ENCODE peak calls at places on chromosomes 7 and 10, in four cellular contexts. V is GM12891, H is HepG2, X is H1. N is an unnamed sample.
A peak's percentile ranks its signal among the peaks of the same experiment; 100 is the strongest.

GRCh38 chr7:74026406-74027123 is 1.4 kb upstream of the ELN start:
- DNase-seq in H (peak; percentile 24), X (peak; percentile 97), V (peak; percentile 83), N (peak; percentile 77)

GRCh38 chr10:127813290-127813689 is 76.3 kb downstream of the FOXI2 start:
- DNase-seq in X (no peak), V (no peak), H (no peak), N (no peak)

GRCh38 chr10:8054498-8055407 is at the start of gene GATA3:
- DNase-seq in H (no peak), X (peak; percentile 75), V (peak; percentile 75), N (no peak)

GRCh38 chr10:19750972-19751371 is 65.3 kb upstream of the PLXDC2 start:
- DNase-seq in H (no peak), X (no peak), V (no peak), N (no peak)

GRCh38 chr7:92925876-92926696 is 89.7 kb upstream of the CDK6 start:
- DNase-seq in V (no peak), H (peak; percentile 70), X (peak; percentile 65), N (no peak)

GRCh38 chr10:132932461-132933307 is 9.7 kb downstream of the CFAP46 start:
- DNase-seq in V (no peak), X (no peak), H (no peak), N (no peak)

GRCh38 chr10:52758406-52758805 is 14.2 kb downstream of the MBL2 start:
- DNase-seq in X (peak; percentile 8), V (no peak), H (no peak), N (no peak)

GRCh38 chr10:45500798-45501197 is 126.8 kb downstream of the ALOX5 start:
- DNase-seq in H (no peak), V (no peak), X (no peak), N (no peak)

GRCh38 chr10:1706711-1707110 is 30.6 kb downstream of the ADARB2 start:
- DNase-seq in V (peak; percentile 35), H (no peak), X (no peak), N (no peak)

GRCh38 chr10:125153693-125154490 is 6.5 kb downstream of the CTBP2 start:
- DNase-seq in X (no peak), H (no peak), V (no peak), N (no peak)

GRCh38 chr10:49029666-49030065 is 85.7 kb downstream of the VSTM4 start:
- DNase-seq in V (no peak), X (no peak), H (no peak), N (no peak)

GRCh38 chr7:82335927-82336326 is 107.7 kb downstream of the CACNA2D1 start:
- DNase-seq in V (no peak), X (no peak), H (no peak), N (no peak)

GRCh38 chr10:112779025-112779765 is 170.9 kb upstream of the TCF7L2 start:
- DNase-seq in X (peak; percentile 7), H (no peak), V (no peak), N (no peak)

GRCh38 chr7:2104107-2104710 is 128.5 kb downstream of the MAD1L1 start:
- DNase-seq in H (peak; percentile 51), X (peak; percentile 88), V (peak; percentile 88), N (peak; percentile 88)

DNA sequence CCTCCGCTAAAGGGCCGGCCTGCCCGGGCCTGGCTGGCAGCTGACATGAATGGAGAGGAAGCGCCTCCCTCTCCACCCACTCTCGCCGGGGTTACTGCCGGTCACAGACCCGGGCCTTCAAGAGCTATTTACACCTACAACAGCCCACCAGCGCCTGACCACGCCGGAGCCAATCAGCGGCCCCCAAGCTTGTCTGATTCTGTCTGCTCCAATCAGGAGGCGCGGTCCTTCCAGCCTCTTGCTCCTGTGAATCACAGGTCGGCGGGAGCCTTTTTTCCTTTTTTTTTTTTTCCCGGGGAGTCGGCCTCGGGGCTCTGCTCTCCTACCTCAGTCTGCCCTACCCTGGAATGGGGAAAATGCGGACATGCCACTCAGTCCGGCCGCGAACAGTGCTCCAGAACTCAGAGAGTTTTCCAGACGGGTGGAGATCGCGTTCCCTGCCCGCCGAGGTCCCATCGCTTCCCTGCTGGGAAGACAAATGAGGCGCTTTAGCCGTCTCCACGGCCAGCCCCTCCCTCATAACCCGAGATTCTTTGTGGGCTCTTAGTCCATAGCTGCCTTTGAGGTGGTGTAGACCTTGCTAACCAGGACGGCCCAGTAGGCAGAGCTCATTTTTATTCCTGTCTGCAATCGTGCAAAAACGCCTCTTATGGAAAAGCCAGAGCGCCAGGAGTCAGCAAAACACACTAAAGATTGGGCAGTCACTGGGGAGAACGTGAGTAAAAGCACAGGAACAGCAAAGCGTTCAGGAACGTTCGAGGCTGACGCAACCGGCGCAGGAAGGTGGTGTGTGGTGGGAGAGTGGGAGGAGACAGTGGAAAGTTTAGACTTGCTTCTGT is 26.5 kb downstream of the SCD start:
- DNase-seq in H (peak; percentile 99), X (peak; percentile 91), V (peak; percentile 77), N (peak; percentile 85)
- TF ChIP-seq POLR2AphosphoS5 in H (peak; percentile 71), X (no peak), V (no peak), N (peak; percentile 20)

DNA sequence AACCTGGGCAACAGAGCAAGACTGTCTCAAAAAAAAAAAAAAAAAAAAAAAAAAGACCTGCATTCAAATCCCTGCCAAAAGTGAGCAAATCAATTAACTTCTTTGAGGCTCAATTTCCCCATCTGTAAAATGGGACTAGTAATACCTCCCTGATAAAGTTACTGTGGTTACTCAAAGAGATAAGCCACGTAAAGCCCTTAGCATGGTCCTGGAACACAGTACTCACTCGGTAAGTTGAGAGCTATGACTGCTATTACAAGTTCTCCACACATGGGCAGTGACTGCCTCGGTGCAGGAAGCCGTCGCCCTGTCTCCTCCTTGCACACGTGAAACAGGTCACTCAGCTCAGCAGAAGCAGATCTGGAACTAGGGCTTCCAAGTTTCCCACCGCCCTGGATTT is 37.9 kb downstream of the DDIT4 start:
- DNase-seq in X (no peak), H (no peak), V (no peak), N (no peak)
- TF ChIP-seq POLR2A in X (no peak), H (no peak), V (no peak), N (no peak)

GRCh38 chr7:106927541-106927940 is 62.5 kb downstream of the PIK3CG start:
- DNase-seq in H (no peak), V (no peak), X (no peak), N (no peak)
- TF ChIP-seq TAF1 in H (no peak), V (no peak), X (no peak), N (no peak)

DNA sequence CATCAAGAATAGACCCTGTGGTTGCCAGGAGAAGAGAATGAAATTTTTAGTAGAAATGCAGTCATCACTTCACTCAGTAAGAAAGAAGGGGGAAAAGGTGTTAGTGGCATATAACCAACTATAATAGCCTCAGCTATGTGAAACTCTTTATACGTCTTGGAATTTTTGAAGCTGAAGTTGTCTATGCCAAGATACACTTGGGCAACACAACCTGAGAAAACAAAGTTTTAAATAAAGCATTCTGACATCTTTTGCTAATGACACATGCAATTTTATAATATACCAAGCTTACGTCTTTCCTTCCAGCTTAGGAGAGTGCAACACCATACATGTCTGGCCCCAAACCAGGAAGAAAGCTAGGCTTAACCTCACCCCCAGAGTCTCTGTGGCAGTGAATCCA is 40.8 kb upstream of the ZNF438 start:
- DNase-seq in H (no peak), X (no peak), V (no peak), N (no peak)
- TF ChIP-seq POLR2AphosphoS5 in H (no peak), X (no peak), V (no peak), N (no peak)

DNA sequence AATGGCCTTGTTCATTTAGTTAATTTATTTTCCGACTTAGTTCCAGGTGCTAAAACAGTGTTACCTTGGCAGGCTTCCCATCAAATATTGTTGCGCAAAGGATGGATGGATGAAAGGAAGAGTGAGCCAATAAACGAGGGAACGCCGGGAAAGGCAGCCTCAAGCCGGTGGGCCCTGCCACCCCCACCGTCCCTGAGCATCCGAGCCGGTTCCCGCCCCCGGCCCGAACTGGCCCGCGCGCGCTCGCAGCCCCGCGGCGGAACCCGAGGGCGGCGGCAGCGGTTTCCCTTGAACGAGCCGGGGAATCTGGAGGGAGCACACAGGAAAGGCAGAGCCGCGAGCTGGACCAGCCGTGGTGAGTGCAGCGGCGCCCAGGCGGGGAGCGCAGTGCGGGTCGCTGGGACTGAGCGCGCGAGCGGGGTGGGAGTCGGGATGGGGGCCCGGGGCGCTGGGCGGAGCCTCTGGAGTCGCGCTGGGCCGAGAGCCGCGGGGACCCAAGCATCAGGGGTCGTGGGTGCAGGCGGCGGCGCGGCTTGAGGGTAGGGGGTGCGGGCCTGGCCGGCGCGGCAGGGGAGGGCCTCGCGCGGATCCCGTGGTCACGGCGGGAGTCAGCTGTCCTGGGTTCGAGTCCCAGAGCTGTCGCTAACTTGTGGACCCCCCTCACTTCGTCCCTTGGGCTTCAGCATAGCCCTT is at the start of gene AGK:
- DNase-seq in V (peak; percentile 76), X (peak; percentile 88), H (peak; percentile 53), N (peak; percentile 73)
- TF ChIP-seq POLR2A in V (peak; percentile 91), X (peak; percentile 89), H (peak; percentile 95), N (peak; percentile 96)

GRCh38 chr7:151058766-151059361 is 525 bp upstream of the SLC4A2 start:
- DNase-seq in H (no peak), V (no peak), X (peak; percentile 62), N (no peak)
- TF ChIP-seq TAF1 in H (no peak), V (no peak), X (no peak), N (no peak)

GRCh38 chr7:159113056-159113455 is 31.6 kb downstream of the VIPR2 start:
- DNase-seq in H (no peak), X (no peak), V (no peak), N (no peak)

GRCh38 chr7:159115601-159116501 is 28.8 kb downstream of the VIPR2 start:
- DNase-seq in X (no peak), V (no peak), H (no peak), N (no peak)

GRCh38 chr7:159116581-159117339 is 27.9 kb downstream of the VIPR2 start:
- DNase-seq in V (no peak), X (no peak), H (no peak), N (no peak)

GRCh38 chr7:159114096-159114495 is 30.6 kb downstream of the VIPR2 start:
- DNase-seq in H (no peak), X (no peak), V (no peak), N (no peak)

GRCh38 chr7:159114981-159115380 is 29.7 kb downstream of the VIPR2 start:
- DNase-seq in H (no peak), V (no peak), X (no peak), N (no peak)
- TF ChIP-seq POLR2AphosphoS5 in H (no peak), V (no peak), X (no peak), N (no peak)

N was measured in GM12892.